ENCODE peak calls at places on chromosomes 6 and 20, in nine cellular contexts. V is lung, U is tibial nerve, O is foreskin fibroblast, H is pancreas, B is mucosa of descending colon, K is uterus, X is breast epithelium, T is neural progenitor cell. M is an unnamed sample.

GRCh38 chr6:14837435-14837834 is 408.4 kb upstream of the JARID2 start:
- DNase-seq in K (no peak), T (no peak), X (no peak), U (no peak), O (no peak), V (no peak), B (no peak), H (no peak), M (no peak)

GRCh38 chr20:10131612-10132345 is 86.9 kb upstream of the SNAP25 start:
- DNase-seq in T (peak), V (no peak), U (no peak), X (no peak), H (peak), O (peak), K (peak), B (no peak), M (no peak)

GRCh38 chr6:116553451-116553850 is at the start of gene CALHM4:
- DNase-seq in U (no peak), B (no peak), X (no peak), T (no peak), H (no peak), O (no peak), K (no peak), V (no peak), M (no peak)

GRCh38 chr6:22363166-22363965 is 66.5 kb upstream of the PRL start:
- DNase-seq in K (no peak), O (no peak), U (no peak), V (no peak), X (no peak), H (no peak), T (no peak), B (no peak), M (peak)

GRCh38 chr6:154210678-154211077 is 145.9 kb downstream of the IPCEF1 start:
- DNase-seq in T (no peak), B (no peak), V (no peak), X (no peak), U (no peak), O (no peak), K (no peak), H (no peak), M (no peak)

GRCh38 chr6:25263602-25264001 is 15.6 kb upstream of the CARMIL1 start:
- DNase-seq in O (peak), B (no peak), K (no peak), H (no peak), X (no peak), V (no peak), T (no peak), U (no peak), M (no peak)

GRCh38 chr20:39795401-39796272 is 833.5 kb downstream of the DHX35 start:
- DNase-seq in X (no peak), H (no peak), T (no peak), B (no peak), K (peak), O (no peak), U (no peak), V (no peak), M (no peak)

GRCh38 chr20:33399924-33400323 is 1.4 kb downstream of the CDK5RAP1 start:
- DNase-seq in T (peak), O (no peak), V (no peak), K (no peak), U (no peak), X (no peak), B (peak), H (no peak), M (no peak)

GRCh38 chr20:2750343-2751251 is 49.8 kb downstream of the CPXM1 start:
- DNase-seq in K (peak), T (peak), H (no peak), U (no peak), B (peak), V (peak), O (peak), X (no peak), M (no peak)

GRCh38 chr6:29845405-29846006 is 17.9 kb downstream of the HLA-G start:
- DNase-seq in U (no peak), X (no peak), H (no peak), K (no peak), B (no peak), T (no peak), O (no peak), V (no peak), M (peak)

GRCh38 chr6:5089821-5090449 is 4.8 kb downstream of the PPP1R3G start:
- DNase-seq in B (no peak), U (no peak), H (no peak), T (no peak), V (no peak), X (no peak), K (no peak), O (no peak), M (no peak)

GRCh38 chr6:154302111-154302752 is 54.4 kb downstream of the IPCEF1 start:
- DNase-seq in B (no peak), H (no peak), V (peak), T (no peak), U (no peak), O (peak), X (no peak), K (no peak), M (no peak)

GRCh38 chr6:140909156-140909555 is 1223.6 kb upstream of the GJE1 start:
- DNase-seq in O (peak), B (no peak), U (no peak), H (no peak), K (no peak), T (no peak), X (no peak), V (no peak), M (no peak)

GRCh38 chr6:140907235-140907634 is 1225.5 kb upstream of the GJE1 start:
- DNase-seq in X (no peak), B (peak), O (no peak), T (no peak), V (no peak), U (no peak), H (no peak), K (no peak), M (no peak)

GRCh38 chr6:140908505-140908904 is 1224.2 kb upstream of the GJE1 start:
- DNase-seq in B (no peak), T (no peak), X (no peak), O (no peak), U (no peak), K (no peak), V (no peak), H (no peak), M (no peak)

GRCh38 chr6:140912686-140913085 is 1220.0 kb upstream of the GJE1 start:
- DNase-seq in H (no peak), K (no peak), U (no peak), T (no peak), B (no peak), O (no peak), V (no peak), X (no peak), M (no peak)

DNA sequence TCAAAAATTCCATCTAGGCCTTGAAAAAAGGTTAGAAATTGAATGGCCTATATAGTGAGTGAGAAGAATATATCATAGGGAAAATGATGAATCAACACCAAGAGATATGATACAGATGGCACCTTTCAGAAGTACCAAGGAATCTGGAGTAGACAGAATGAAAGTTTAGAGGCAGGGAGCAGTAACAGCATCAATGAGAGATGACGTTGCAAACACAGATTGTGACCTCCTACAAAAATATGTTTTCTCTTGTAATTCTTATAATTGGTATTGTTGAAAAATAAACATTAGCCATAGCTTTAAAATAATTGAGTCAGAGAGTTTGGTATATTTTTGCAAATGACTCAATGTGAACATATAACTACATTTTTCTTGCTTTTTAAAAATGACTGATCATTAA is 1223.1 kb upstream of the GJE1 start:
- DNase-seq in U (no peak), H (no peak), V (no peak), B (no peak), T (no peak), X (no peak), O (peak), K (no peak), M (no peak)
- H3K4me3 ChIP-seq in U (no peak), H (no peak), V (no peak), B (no peak), T (no peak), X (no peak), O (no peak), K (no peak), M (no peak)

GRCh38 chr20:43508106-43508505 is 609 bp downstream of the L3MBTL1 start:
- DNase-seq in V (no peak), X (no peak), T (peak), B (no peak), H (no peak), O (no peak), K (no peak), U (no peak), M (no peak)

GRCh38 chr20:43506238-43506637 is 1.3 kb upstream of the L3MBTL1 start:
- DNase-seq in V (no peak), X (no peak), O (no peak), H (no peak), K (no peak), B (no peak), T (no peak), U (no peak), M (no peak)

GRCh38 chr20:43511879-43512278 is 4.4 kb downstream of the L3MBTL1 start:
- DNase-seq in U (no peak), B (no peak), X (no peak), O (no peak), V (no peak), T (no peak), K (no peak), H (no peak), M (no peak)

GRCh38 chr20:43507150-43508080 is at the start of gene L3MBTL1:
- DNase-seq in K (no peak), U (no peak), H (peak), B (peak), O (peak), V (peak), X (no peak), T (peak), M (peak)

DNA sequence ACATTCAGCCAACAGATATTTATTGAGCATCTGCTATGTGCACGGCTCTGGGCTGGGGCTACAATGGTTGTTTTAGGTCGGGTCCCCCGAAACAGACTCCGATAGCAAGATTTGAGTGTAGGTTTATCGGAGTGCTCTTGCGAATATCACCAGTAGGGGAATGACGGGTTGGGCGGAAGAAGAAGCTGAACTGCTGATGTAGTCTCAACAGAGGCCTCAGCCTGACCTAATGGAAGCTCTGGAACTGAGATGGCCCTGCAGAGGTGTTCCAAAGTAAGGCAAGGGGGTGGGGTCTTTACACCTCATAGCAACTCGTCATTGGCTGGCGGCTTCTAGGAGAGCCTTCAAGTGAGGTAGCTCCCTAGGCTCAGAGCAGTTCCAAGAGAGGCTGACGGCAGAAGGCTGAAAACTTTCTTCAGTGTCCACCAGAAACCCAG is 1.1 kb downstream of the L3MBTL1 start:
- DNase-seq in X (no peak), K (no peak), H (no peak), O (no peak), B (no peak), U (no peak), V (no peak), T (peak), M (no peak)
- TF ChIP-seq CTCF in X (no peak), K (no peak), H (no peak), O (no peak), B (no peak), U (no peak), V (no peak), T (peak), M (no peak)

GRCh38 chr6:7050099-7050498 is 57.7 kb upstream of the RREB1 start:
- DNase-seq in O (no peak), U (no peak), V (no peak), K (no peak), B (no peak), X (no peak), H (no peak), T (no peak), M (no peak)

GRCh38 chr6:7051780-7052440 is 55.9 kb upstream of the RREB1 start:
- DNase-seq in B (peak), H (peak), T (peak), U (no peak), V (peak), K (peak), X (peak), O (no peak), M (no peak)

GRCh38 chr6:7050911-7051779 is 56.6 kb upstream of the RREB1 start:
- DNase-seq in O (no peak), U (no peak), X (peak), V (peak), B (peak), K (peak), H (peak), T (peak), M (no peak)

GRCh38 chr6:7053125-7053784 is 54.5 kb upstream of the RREB1 start:
- DNase-seq in K (no peak), U (no peak), X (no peak), O (no peak), H (no peak), B (no peak), V (no peak), T (peak), M (no peak)

GRCh38 chr6:7052441-7052936 is 55.3 kb upstream of the RREB1 start:
- DNase-seq in K (peak), T (peak), X (no peak), H (peak), V (peak), B (peak), U (no peak), O (no peak), M (no peak)
- H3K4me3 ChIP-seq in K (peak), T (peak), X (peak), H (peak), V (peak), B (no peak), U (peak), O (peak), M (no peak)

GRCh38 chr6:133631421-133631820 is 257.5 kb upstream of the TCF21 start:
- DNase-seq in H (no peak), K (no peak), U (no peak), V (no peak), T (no peak), B (no peak), X (no peak), O (peak), M (no peak)
- TF ChIP-seq CTCF in H (no peak), K (no peak), U (no peak), V (no peak), T (peak), B (no peak), X (no peak), O (peak), M (no peak)

GRCh38 chr6:10391799-10392198 is 23.1 kb downstream of the TFAP2A start:
- DNase-seq in B (no peak), V (no peak), T (no peak), U (no peak), K (no peak), H (no peak), O (no peak), X (no peak), M (no peak)

GRCh38 chr6:10389739-10390494 is 25.0 kb downstream of the TFAP2A start:
- DNase-seq in T (peak), U (no peak), B (no peak), H (no peak), V (no peak), K (no peak), O (no peak), X (no peak), M (no peak)

GRCh38 chr6:10390495-10391298 is 24.2 kb downstream of the TFAP2A start:
- DNase-seq in X (no peak), T (peak), U (no peak), B (no peak), V (no peak), K (no peak), H (no peak), O (no peak), M (no peak)

GRCh38 chr6:10393544-10394225 is 21.2 kb downstream of the TFAP2A start:
- DNase-seq in K (no peak), U (no peak), O (no peak), T (no peak), B (no peak), V (no peak), X (no peak), H (no peak), M (no peak)

DNA sequence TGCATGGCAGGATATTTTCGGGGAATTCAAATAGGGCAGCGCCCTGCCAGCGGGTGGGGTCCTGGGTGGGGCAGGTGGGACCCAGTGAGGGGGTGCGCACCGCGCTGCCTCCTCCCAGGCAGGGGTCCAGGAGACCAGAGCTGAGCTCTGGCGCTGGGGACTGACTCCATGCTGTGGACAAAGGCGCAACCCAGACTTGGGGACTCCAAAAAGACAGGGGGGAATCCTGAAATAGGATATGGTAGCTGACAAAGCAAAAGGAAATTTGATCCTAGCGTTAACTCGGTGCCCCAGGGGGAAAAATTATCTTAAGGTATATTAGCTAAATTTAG is 23.6 kb downstream of the TFAP2A start:
- DNase-seq in B (no peak), T (peak), V (no peak), K (no peak), H (no peak), U (no peak), O (no peak), X (no peak), M (no peak)
- H3K4me3 ChIP-seq in B (no peak), T (no peak), V (no peak), K (no peak), H (no peak), U (no peak), O (no peak), X (no peak), M (no peak)

GRCh38 chr6:144550392-144550791 is 265.3 kb downstream of the UTRN start:
- DNase-seq in U (no peak), H (no peak), O (no peak), B (no peak), T (no peak), V (no peak), K (no peak), X (no peak), M (no peak)

GRCh38 chr6:144551339-144551738 is 266.2 kb downstream of the UTRN start:
- DNase-seq in X (no peak), V (no peak), U (no peak), K (no peak), O (no peak), B (no peak), H (no peak), T (no peak), M (no peak)

GRCh38 chr6:144546807-144547206 is 261.7 kb downstream of the UTRN start:
- DNase-seq in K (no peak), X (no peak), V (no peak), B (no peak), U (no peak), O (no peak), T (no peak), H (no peak), M (no peak)

GRCh38 chr6:144547409-144547808 is 262.3 kb downstream of the UTRN start:
- DNase-seq in X (no peak), V (no peak), H (no peak), U (no peak), B (no peak), T (no peak), K (no peak), O (peak), M (no peak)

GRCh38 chr6:144548525-144548924 is 263.4 kb downstream of the UTRN start:
- DNase-seq in H (no peak), O (no peak), U (no peak), B (no peak), X (no peak), T (no peak), K (no peak), V (no peak), M (no peak)
- TF ChIP-seq CTCF in H (no peak), O (no peak), U (no peak), B (no peak), X (no peak), T (peak), K (no peak), V (no peak), M (peak)

GRCh38 chr6:3356824-3357420 is 98.2 kb downstream of the PSMG4 start:
- DNase-seq in X (no peak), O (no peak), U (no peak), K (no peak), B (no peak), T (no peak), V (no peak), H (no peak), M (peak)

GRCh38 chr6:3355011-3355357 is 96.2 kb downstream of the PSMG4 start:
- DNase-seq in V (no peak), T (no peak), H (no peak), O (no peak), K (no peak), X (no peak), U (no peak), B (no peak), M (no peak)

GRCh38 chr6:3353939-3354338 is 95.2 kb downstream of the PSMG4 start:
- DNase-seq in X (no peak), T (no peak), O (no peak), B (no peak), V (no peak), K (no peak), U (no peak), H (no peak), M (no peak)

GRCh38 chr6:3356056-3356823 is 97.5 kb downstream of the PSMG4 start:
- DNase-seq in H (no peak), X (peak), T (peak), K (peak), B (peak), V (peak), O (peak), U (peak), M (peak)

DNA sequence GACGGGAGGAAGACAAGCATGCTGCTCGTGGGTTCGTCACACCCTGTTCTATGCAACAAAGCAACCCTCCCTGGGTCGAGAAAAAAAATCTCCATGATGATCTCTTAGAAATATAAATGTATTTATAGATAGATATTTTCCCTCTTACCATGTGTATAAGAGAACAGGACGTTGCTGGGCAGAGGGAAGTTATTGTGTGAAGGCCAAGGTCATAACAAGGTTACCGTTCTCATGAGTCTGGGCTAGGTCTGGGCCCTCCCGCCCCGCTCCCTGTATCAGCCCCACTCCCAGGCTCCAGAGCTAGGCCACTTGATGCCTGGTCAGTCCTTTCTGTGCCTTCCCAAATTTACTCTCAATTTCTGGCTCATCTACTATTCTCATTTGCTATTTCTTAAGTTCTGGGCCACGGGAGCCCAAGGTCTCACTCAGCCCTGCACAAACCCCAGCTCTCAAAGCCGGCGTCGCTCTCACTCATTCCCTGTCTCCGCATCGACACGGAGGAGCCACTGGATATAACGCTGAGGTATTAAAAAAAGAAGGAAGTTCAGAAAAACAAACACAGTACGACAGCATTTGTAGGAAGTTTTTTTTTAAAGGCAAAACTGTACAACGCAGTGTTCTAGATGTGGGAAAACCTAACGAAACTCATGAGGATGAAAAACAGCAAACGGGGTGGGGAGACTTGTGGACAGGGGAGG is 96.8 kb downstream of the PSMG4 start:
- DNase-seq in X (no peak), U (peak), H (no peak), K (peak), V (no peak), B (no peak), O (peak), T (peak), M (no peak)
- H3K4me3 ChIP-seq in X (no peak), U (peak), H (peak), K (peak), V (no peak), B (no peak), O (peak), T (peak), M (peak)

M was measured in LNCaP clone FGC.